ENCODE peak calls at places on chromosomes 12 and 14, in nine cellular contexts. I, X, H, G, Y, J, R, Z and W are unnamed samples.

GRCh38 chr12:25979563-25979962 is 21.1 kb downstream of the RASSF8 start:
- DNase-seq in I (no peak), X (no peak), H (no peak), G (no peak), Y (no peak), J (no peak), R (no peak), Z (no peak), W (no peak)

GRCh38 chr12:132522586-132523380 is 32.8 kb downstream of the FBRSL1 start:
- DNase-seq in I (no peak), X (no peak), H (no peak), G (no peak), Y (peak; percentile 26), J (no peak), R (no peak), Z (no peak), W (no peak)

GRCh38 chr14:99009875-99010274 is 262.1 kb downstream of the BCL11B start:
- DNase-seq in I (no peak), X (no peak), H (peak; percentile 11), G (no peak), Y (no peak), J (no peak), R (no peak), Z (no peak), W (no peak)

GRCh38 chr12:26009593-26009992 is 51.1 kb downstream of the RASSF8 start:
- DNase-seq in I (no peak), X (no peak), H (no peak), G (peak; percentile 21), Y (no peak), J (no peak), R (no peak), Z (no peak), W (no peak)

GRCh38 chr12:12721251-12721689 is 4.1 kb downstream of the CDKN1B start:
- DNase-seq in I (peak; percentile 65), X (no peak), H (peak; percentile 43), G (peak; percentile 63), Y (peak; percentile 25), J (no peak), R (no peak), Z (no peak), W (no peak)

GRCh38 chr14:99459491-99460100 is 21.1 kb downstream of the SETD3 start:
- DNase-seq in I (no peak), X (no peak), H (no peak), G (no peak), Y (no peak), J (no peak), R (no peak), Z (no peak), W (no peak)

GRCh38 chr12:131850856-131851559 is 22.8 kb downstream of the MMP17 start:
- DNase-seq in I (peak; percentile 10), X (no peak), H (peak; percentile 10), G (no peak), Y (no peak), J (no peak), R (no peak), Z (no peak), W (no peak)

GRCh38 chr14:55713496-55713895 is 133.5 kb downstream of the KTN1 start:
- DNase-seq in I (no peak), X (no peak), H (no peak), G (peak; percentile 1), Y (no peak), J (no peak), R (no peak), Z (no peak), W (no peak)

GRCh38 chr14:89292579-89293348 is 124.3 kb downstream of the FOXN3 start:
- DNase-seq in I (no peak), X (no peak), H (no peak), G (no peak), Y (no peak), J (no peak), R (no peak), Z (no peak), W (no peak)

GRCh38 chr14:63555572-63555971 is 12.4 kb upstream of the PPP2R5E start:
- DNase-seq in I (no peak), X (no peak), H (no peak), G (no peak), Y (no peak), J (no peak), R (no peak), Z (no peak), W (no peak)

GRCh38 chr12:103806807-103807206 is 34.2 kb downstream of the NT5DC3 start:
- DNase-seq in I (no peak), X (no peak), H (no peak), G (peak; percentile 57), Y (no peak), J (no peak), R (no peak), Z (no peak), W (no peak)

GRCh38 chr12:126685636-126686035 is 1581.3 kb upstream of the TMEM132C start:
- DNase-seq in I (peak; percentile 9), X (no peak), H (no peak), G (no peak), Y (no peak), J (no peak), R (no peak), Z (no peak), W (no peak)

GRCh38 chr12:117836999-117837736 is 131.6 kb downstream of the KSR2 start:
- DNase-seq in I (peak; percentile 16), X (peak; percentile 65), H (peak; percentile 67), G (peak; percentile 84), Y (peak; percentile 55), J (peak; percentile 66), R (no peak), Z (peak; percentile 46), W (no peak)

GRCh38 chr12:124289634-124290600 is 5.0 kb upstream of the RFLNA start:
- DNase-seq in I (no peak), X (no peak), H (no peak), G (no peak), Y (peak; percentile 32), J (no peak), R (no peak), Z (no peak), W (no peak)

GRCh38 chr12:51890135-51890464 is 2.2 kb downstream of the ANKRD33 start:
- DNase-seq in I (no peak), X (no peak), H (no peak), G (no peak), Y (no peak), J (no peak), R (no peak), Z (no peak), W (no peak)

GRCh38 chr14:77275041-77275854 is 4.2 kb upstream of the NGB start:
- DNase-seq in I (no peak), X (no peak), H (no peak), G (no peak), Y (no peak), J (no peak), R (no peak), Z (peak; percentile 15), W (peak; percentile 15)

GRCh38 chr12:19036673-19037357 is 92.7 kb upstream of the PLEKHA5 start:
- DNase-seq in I (no peak), X (no peak), H (no peak), G (no peak), Y (no peak), J (peak; percentile 41), R (no peak), Z (no peak), W (no peak)

GRCh38 chr14:55746533-55746932 is 166.5 kb downstream of the KTN1 start:
- DNase-seq in I (no peak), X (no peak), H (no peak), G (no peak), Y (no peak), J (no peak), R (no peak), Z (no peak), W (no peak)

GRCh38 chr14:42854061-42854460 is 1247.4 kb downstream of the LRFN5 start:
- DNase-seq in I (no peak), X (no peak), H (no peak), G (peak; percentile 4), Y (no peak), J (no peak), R (no peak), Z (no peak), W (no peak)

GRCh38 chr12:39145175-39145999 is 240.0 kb upstream of the CPNE8 start:
- DNase-seq in I (no peak), X (no peak), H (no peak), G (peak; percentile 79), Y (no peak), J (no peak), R (peak; percentile 58), Z (no peak), W (no peak)

GRCh38 chr14:77980475-77981321 is 180.8 kb downstream of the ADCK1 start:
- DNase-seq in I (peak; percentile 60), X (no peak), H (no peak), G (no peak), Y (no peak), J (peak; percentile 69), R (peak; percentile 38), Z (no peak), W (peak; percentile 36)

GRCh38 chr14:81386379-81386778 is 13.7 kb downstream of the STON2 start:
- DNase-seq in I (no peak), X (no peak), H (no peak), G (no peak), Y (no peak), J (no peak), R (no peak), Z (no peak), W (no peak)

GRCh38 chr12:3553221-3553620 is 62.2 kb downstream of the PRMT8 start:
- DNase-seq in I (no peak), X (no peak), H (no peak), G (no peak), Y (no peak), J (no peak), R (no peak), Z (no peak), W (no peak)

GRCh38 chr14:80959448-80960006 is 4.1 kb downstream of the TSHR start:
- DNase-seq in I (peak; percentile 53), X (peak; percentile 75), H (peak; percentile 11), G (peak; percentile 68), Y (no peak), J (no peak), R (peak; percentile 38), Z (no peak), W (peak; percentile 75)

GRCh38 chr14:49977126-49977841 is 84.4 kb downstream of the ARF6 start:
- DNase-seq in I (no peak), X (peak; percentile 69), H (peak; percentile 12), G (peak; percentile 63), Y (no peak), J (no peak), R (no peak), Z (no peak), W (no peak)

GRCh38 chr12:27525373-27525772 is 1.4 kb downstream of the PPFIBP1 start:
- DNase-seq in I (no peak), X (no peak), H (no peak), G (peak; percentile 40), Y (no peak), J (no peak), R (no peak), Z (no peak), W (no peak)

GRCh38 chr12:132597333-132598283 is 12.8 kb downstream of the LRCOL1 start:
- DNase-seq in I (peak; percentile 51), X (peak; percentile 84), H (peak; percentile 16), G (peak; percentile 46), Y (peak; percentile 35), J (no peak), R (no peak), Z (no peak), W (no peak)

GRCh38 chr12:3965096-3965495 is 91.9 kb upstream of the PARP11 start:
- DNase-seq in I (no peak), X (no peak), H (no peak), G (no peak), Y (no peak), J (no peak), R (no peak), Z (no peak), W (no peak)

GRCh38 chr14:71932229-71932951 is at the start of gene RGS6:
- DNase-seq in I (no peak), X (peak; percentile 41), H (no peak), G (peak; percentile 68), Y (no peak), J (peak; percentile 29), R (no peak), Z (no peak), W (peak; percentile 16)

GRCh38 chr14:53462931-53463778 is 310.0 kb upstream of the DDHD1 start:
- DNase-seq in I (no peak), X (no peak), H (no peak), G (no peak), Y (no peak), J (peak; percentile 86), R (no peak), Z (no peak), W (no peak)

GRCh38 chr12:65720136-65720535 is 104.1 kb upstream of the HMGA2 start:
- DNase-seq in I (no peak), X (no peak), H (no peak), G (no peak), Y (no peak), J (no peak), R (no peak), Z (no peak), W (no peak)